ENCODE peak calls at places on chromosomes 7 and 10, in seven cellular contexts. N is mucosa of descending colon, T is colonic mucosa, M is GM10248, K is nephron progenitor cell, Q is neural progenitor cell, I is mesothelial cell of epicardium. B is an unnamed sample.

GRCh38 chr10:30088178-30088577 is 28.8 kb upstream of the JCAD start:
- DNase-seq in Q (peak; percentile 51), N (no peak), K (no peak), T (no peak), M (no peak), I (no peak), B (no peak)

GRCh38 chr7:157484411-157485081 is 147.7 kb downstream of the DNAJB6 start:
- DNase-seq in N (no peak), Q (no peak), M (no peak), I (no peak), T (no peak), K (no peak), B (no peak)

GRCh38 chr7:12220321-12221046 is 9.4 kb downstream of the TMEM106B start:
- DNase-seq in T (no peak), M (no peak), K (no peak), N (no peak), I (no peak), Q (no peak), B (no peak)

GRCh38 chr7:91852263-91852741 is 28.2 kb downstream of the MTERF1 start:
- DNase-seq in T (no peak), N (no peak), I (no peak), M (peak; percentile 11), K (no peak), Q (peak; percentile 12), B (no peak)

GRCh38 chr7:69439040-69439439 is 159.2 kb upstream of the AUTS2 start:
- DNase-seq in N (no peak), K (no peak), I (no peak), Q (no peak), M (no peak), T (no peak), B (no peak)

GRCh38 chr7:105473163-105473562 is 48.9 kb downstream of the PUS7 start:
- DNase-seq in N (no peak), K (no peak), T (no peak), I (no peak), Q (no peak), M (no peak), B (no peak)

GRCh38 chr7:100087055-100087750 is 1.6 kb upstream of the COPS6 start:
- DNase-seq in Q (no peak), M (no peak), I (no peak), N (no peak), K (no peak), T (no peak), B (no peak)

GRCh38 chr7:141263508-141263907 is 189.6 kb downstream of the TMEM178B start:
- DNase-seq in I (no peak), T (no peak), M (no peak), K (no peak), Q (no peak), N (no peak), B (no peak)

GRCh38 chr7:14376711-14377110 is 387.2 kb upstream of the ETV1 start:
- DNase-seq in K (no peak), M (no peak), I (no peak), N (no peak), T (no peak), Q (peak; percentile 3), B (no peak)

GRCh38 chr7:127536426-127537152 is 48.8 kb downstream of the GCC1 start:
- DNase-seq in K (peak; percentile 18), I (no peak), M (no peak), Q (peak; percentile 42), T (no peak), N (no peak), B (no peak)

GRCh38 chr7:151773795-151774194 is 103.1 kb downstream of the PRKAG2 start:
- DNase-seq in K (no peak), I (no peak), T (no peak), M (no peak), N (no peak), Q (no peak), B (no peak)

GRCh38 chr7:24366901-24367300 is 82.9 kb downstream of the NPY start:
- DNase-seq in I (no peak), Q (no peak), N (no peak), M (no peak), K (no peak), T (no peak), B (no peak)

GRCh38 chr7:47901542-47901941 is 46.7 kb downstream of the PKD1L1 start:
- DNase-seq in Q (peak; percentile 41), K (peak; percentile 41), I (no peak), M (no peak), N (no peak), T (no peak), B (no peak)

GRCh38 chr10:93173867-93174845 is 100.5 kb downstream of the CYP26A1 start:
- DNase-seq in N (no peak), M (no peak), K (no peak), I (no peak), Q (no peak), T (no peak), B (no peak)

GRCh38 chr7:116525298-116525912 is 569 bp downstream of the CAV1 start:
- DNase-seq in Q (peak; percentile 45), I (no peak), N (peak; percentile 59), K (peak; percentile 25), M (peak; percentile 76), T (peak; percentile 44), B (peak; percentile 25)

GRCh38 chr10:50224330-50224952 is 26.9 kb downstream of the ASAH2 start:
- DNase-seq in N (no peak), K (peak; percentile 12), T (peak; percentile 29), M (peak; percentile 43), I (no peak), Q (peak; percentile 71), B (peak; percentile 44)

GRCh38 chr7:36130236-36130945 is 22.7 kb upstream of the EEPD1 start:
- DNase-seq in K (no peak), I (no peak), N (no peak), Q (no peak), T (no peak), M (no peak), B (no peak)

GRCh38 chr7:36131499-36131898 is 21.6 kb upstream of the EEPD1 start:
- DNase-seq in I (no peak), M (no peak), K (no peak), T (no peak), N (no peak), Q (no peak), B (no peak)

GRCh38 chr7:36131026-36131425 is 22.0 kb upstream of the EEPD1 start:
- DNase-seq in I (no peak), M (no peak), T (no peak), Q (no peak), K (no peak), N (no peak), B (no peak)

GRCh38 chr7:36129048-36129534 is 24.0 kb upstream of the EEPD1 start:
- DNase-seq in N (peak; percentile 60), T (peak; percentile 67), K (no peak), I (no peak), Q (no peak), M (no peak), B (no peak)

GRCh38 chr7:36132025-36132424 is 21.0 kb upstream of the EEPD1 start:
- DNase-seq in T (no peak), M (no peak), I (no peak), Q (no peak), K (no peak), N (no peak), B (no peak)
- TF ChIP-seq CTCF in T (no peak), M (no peak), I (no peak), Q (no peak), K (no peak), N (no peak), B (no peak)

DNA sequence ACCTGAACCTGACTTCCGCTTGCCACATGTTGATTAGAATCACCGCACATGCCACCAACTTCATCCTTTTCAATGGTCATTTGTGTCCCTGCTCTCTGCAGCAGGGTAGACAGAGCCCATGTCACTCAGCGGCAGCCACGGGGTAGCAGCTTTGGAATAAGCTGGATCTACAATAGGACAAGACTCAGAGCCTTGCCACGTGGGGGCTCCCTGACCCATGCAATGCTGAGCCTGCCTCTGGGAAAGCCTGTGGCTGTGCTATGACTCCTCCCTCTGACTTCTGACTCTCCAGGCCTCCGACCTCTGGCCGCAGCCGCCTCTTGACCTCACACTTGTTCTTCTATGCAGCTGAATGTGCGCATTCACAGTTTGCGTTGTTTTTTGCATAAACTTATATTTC is 197.8 kb upstream of the MKI67 start:
- DNase-seq in N (no peak), I (no peak), T (no peak), K (peak; percentile 53), M (no peak), Q (peak; percentile 83), B (peak; percentile 41)
- TF ChIP-seq CTCF in N (no peak), I (no peak), T (no peak), K (peak; percentile 22), M (peak; percentile 26), Q (peak; percentile 50), B (no peak)

DNA sequence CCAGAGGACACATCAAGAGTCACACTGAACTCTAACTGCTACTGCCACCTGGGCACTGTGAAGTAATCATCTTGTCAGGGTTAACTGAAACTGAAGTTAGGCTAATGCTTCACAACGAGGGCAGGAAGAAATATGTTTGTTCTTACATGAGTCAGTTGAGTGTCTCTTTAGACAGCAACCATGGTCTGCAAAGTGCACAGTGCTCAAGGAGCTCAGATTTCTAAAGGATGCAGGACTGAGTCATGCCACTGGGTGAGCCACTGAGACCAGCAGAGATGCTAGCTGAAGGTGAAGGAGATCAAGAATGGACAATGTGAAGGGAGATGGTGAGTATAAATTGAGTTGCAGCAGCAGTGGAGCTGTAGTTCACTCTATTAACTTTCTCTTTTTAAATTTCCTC is 76.0 kb upstream of the CTTNBP2 start:
- DNase-seq in N (no peak), I (no peak), T (no peak), M (no peak), Q (no peak), K (no peak), B (no peak)
- TF ChIP-seq CTCF in N (no peak), I (no peak), T (no peak), M (no peak), Q (no peak), K (no peak), B (no peak)

GRCh38 chr7:87624628-87625027 is 3.6 kb upstream of the RUNDC3B start:
- DNase-seq in N (no peak), Q (no peak), M (no peak), I (no peak), T (no peak), K (no peak), B (no peak)
- TF ChIP-seq CTCF in N (no peak), Q (peak; percentile 20), M (peak; percentile 20), I (no peak), T (no peak), K (no peak), B (no peak)

GRCh38 chr10:103659674-103660363 is 166.3 kb downstream of the NEURL1 start:
- DNase-seq in I (no peak), Q (peak; percentile 53), M (peak; percentile 88), K (peak; percentile 46), N (no peak), T (peak; percentile 65), B (no peak)

GRCh38 chr10:103658049-103658577 is 164.6 kb downstream of the NEURL1 start:
- DNase-seq in N (peak; percentile 47), I (no peak), M (no peak), T (peak; percentile 45), K (no peak), Q (no peak), B (no peak)

GRCh38 chr10:103661951-103662405 is 168.5 kb downstream of the NEURL1 start:
- DNase-seq in T (no peak), I (no peak), K (no peak), M (no peak), Q (no peak), N (no peak), B (no peak)

GRCh38 chr10:103661198-103661950 is 167.9 kb downstream of the NEURL1 start:
- DNase-seq in T (peak; percentile 71), Q (peak; percentile 79), K (peak; percentile 75), N (peak; percentile 84), M (peak; percentile 84), I (no peak), B (no peak)

GRCh38 chr10:103660364-103661197 is 167.1 kb downstream of the NEURL1 start:
- DNase-seq in K (no peak), Q (no peak), N (no peak), T (no peak), I (no peak), M (peak; percentile 68), B (no peak)
- TF ChIP-seq CTCF in K (no peak), Q (no peak), N (no peak), T (no peak), I (no peak), M (peak; percentile 4), B (no peak)

B was measured in endothelial cell.